ENCODE peak calls at places on chromosomes 7 and 10, in five cellular contexts. P is MCF 10A; I is astrocyte of the spinal cord; H is HFF-Myc; M is stimulated activated CD8-positive, alpha-beta memory T cell treated with anti-CD3 and anti-CD28 coated beads, Interleukin-2, amount 100 ng/mL, for 48 hours. W is an unnamed sample.

GRCh38 chr10:80530251-80530650 is 7.5 kb upstream of the SH2D4B start:
- DNase-seq in P (peak; percentile 72), I (no peak), H (no peak), M (peak; percentile 34), W (peak; percentile 58)

GRCh38 chr10:32751582-32751981 is 206.4 kb downstream of the ITGB1 start:
- DNase-seq in P (no peak), I (no peak), H (no peak), M (no peak), W (no peak)

GRCh38 chr10:102802920-102803534 is 34.2 kb downstream of the CYP17A1 start:
- DNase-seq in P (peak; percentile 41), I (peak; percentile 99), H (peak; percentile 73), M (no peak), W (peak; percentile 56)

GRCh38 chr7:90432752-90433151 is 29.5 kb downstream of the CLDN12 start:
- DNase-seq in P (no peak), I (no peak), H (no peak), M (no peak), W (no peak)

GRCh38 chr7:41979834-41980307 is 257.1 kb downstream of the GLI3 start:
- DNase-seq in P (peak; percentile 48), I (peak; percentile 62), H (no peak), M (no peak), W (peak; percentile 30)

GRCh38 chr10:6061056-6061455 is 1.1 kb downstream of the IL2RA start:
- DNase-seq in P (no peak), I (no peak), H (no peak), M (no peak), W (no peak)

GRCh38 chr10:32888161-32888927 is 69.7 kb downstream of the ITGB1 start:
- DNase-seq in P (no peak), I (no peak), H (no peak), M (no peak), W (no peak)

GRCh38 chr7:123977081-123977480 is 52.0 kb downstream of the SPAM1 start:
- DNase-seq in P (no peak), I (no peak), H (no peak), M (no peak), W (no peak)

GRCh38 chr7:103714377-103714927 is 268.4 kb upstream of the SLC26A5 start:
- DNase-seq in P (no peak), I (no peak), H (no peak), M (no peak), W (no peak)

GRCh38 chr10:101244321-101245050 is 15.2 kb upstream of the LBX1 start:
- DNase-seq in P (peak; percentile 20), I (no peak), H (peak; percentile 40), M (no peak), W (no peak)

GRCh38 chr10:95761939-95762492 is 6.1 kb downstream of the ENTPD1 start:
- DNase-seq in P (no peak), I (no peak), H (no peak), M (no peak), W (no peak)

GRCh38 chr7:140039071-140039470 is 23.7 kb downstream of the PARP12 start:
- DNase-seq in P (no peak), I (no peak), H (no peak), M (no peak), W (no peak)